ENCODE peak calls at places on chromosomes 4 and X, in five cellular contexts. R is HepG2, Y is upper lobe of left lung, H is K562, G is GM12878. Q is an unnamed sample.

GRCh38 chr4:137608085-137608484 is 75.8 kb upstream of the PCDH18 start:
- ATAC-seq in R (no peak), Y (no peak), H (no peak), G (no peak), Q (peak; percentile 73)

GRCh38 chr4:85780664-85781063 is 305.7 kb downstream of the ARHGAP24 start:
- ATAC-seq in R (no peak), Y (peak; percentile 49), H (no peak), G (peak; percentile 5), Q (peak; percentile 52)

GRCh38 chr4:39539026-39539690 is 11.9 kb upstream of the UGDH start:
- ATAC-seq in R (no peak), Y (no peak), H (no peak), G (no peak), Q (no peak)

GRCh38 chr4:76677571-76678326 is 220.2 kb downstream of the SOWAHB start:
- ATAC-seq in R (no peak), Y (peak; percentile 28), H (no peak), G (no peak), Q (no peak)

GRCh38 chrX:40729923-40730584 is 5.3 kb downstream of the MED14 start:
- ATAC-seq in R (no peak), Y (no peak), H (peak; percentile 35), G (peak; percentile 35), Q (no peak)

GRCh38 chr4:81606796-81607550 is 135.3 kb upstream of the RASGEF1B start:
- ATAC-seq in R (no peak), Y (peak; percentile 90), H (peak; percentile 35), G (no peak), Q (peak; percentile 57)

GRCh38 chrX:47143894-47144625 is 442 bp downstream of the NDUFB11 start:
- ATAC-seq in R (no peak), Y (peak; percentile 39), H (peak; percentile 8), G (peak; percentile 4), Q (peak; percentile 9)

GRCh38 chrX:108735680-108736508 is 469 bp downstream of the IRS4 start:
- ATAC-seq in R (no peak), Y (no peak), H (no peak), G (no peak), Q (peak; percentile 29)

GRCh38 chrX:65726708-65727107 is 59.3 kb downstream of the MSN start:
- ATAC-seq in R (no peak), Y (no peak), H (no peak), G (no peak), Q (no peak)

GRCh38 chr4:155692990-155693659 is 26.5 kb downstream of the GUCY1A1 start:
- ATAC-seq in R (no peak), Y (peak; percentile 22), H (no peak), G (peak; percentile 25), Q (no peak)

GRCh38 chr4:37639551-37640293 is 46.5 kb downstream of the RELL1 start:
- ATAC-seq in R (no peak), Y (peak; percentile 34), H (no peak), G (peak; percentile 44), Q (no peak)

GRCh38 chrX:23845316-23845932 is 62.3 kb downstream of the APOO start:
- ATAC-seq in R (peak; percentile 39), Y (no peak), H (peak; percentile 74), G (no peak), Q (no peak)

GRCh38 chr4:7433376-7434140 is 1.2 kb downstream of the PSAPL1 start:
- ATAC-seq in R (no peak), Y (no peak), H (no peak), G (no peak), Q (no peak)

GRCh38 chrX:9880912-9881311 is 86.2 kb upstream of the CLDN34 start:
- ATAC-seq in R (no peak), Y (no peak), H (no peak), G (no peak), Q (no peak)

GRCh38 chrX:129493643-129494042 is 29.6 kb downstream of the SMARCA1 start:
- ATAC-seq in R (no peak), Y (no peak), H (no peak), G (no peak), Q (no peak)
- H3K36me3 ChIP-seq in R (peaks cover 9% of the 10 kb centered on the region), Y (no peaks in the 10 kb centered on the region), H (no peaks in the 10 kb centered on the region), G (no peaks in the 10 kb centered on the region), Q (peaks cover 39% of the 10 kb centered on the region)

GRCh38 chr4:177405508-177405907 is 36.7 kb downstream of the AGA start:
- ATAC-seq in R (no peak), Y (no peak), H (no peak), G (no peak), Q (no peak)
- TF ChIP-seq EP300 in R (no peak), Y (no peak), H (no peak), G (no peak), Q (no peak)

GRCh38 chr4:3518511-3518880 is 13.7 kb downstream of the LRPAP1 start:
- ATAC-seq in R (no peak), Y (no peak), H (no peak), G (no peak), Q (no peak)

GRCh38 chr4:3519468-3520264 is 12.6 kb downstream of the LRPAP1 start:
- ATAC-seq in R (no peak), Y (no peak), H (no peak), G (no peak), Q (no peak)

GRCh38 chr4:3517731-3518510 is 14.3 kb downstream of the LRPAP1 start:
- ATAC-seq in R (no peak), Y (no peak), H (no peak), G (no peak), Q (no peak)

GRCh38 chr4:3520276-3520675 is 11.9 kb downstream of the LRPAP1 start:
- ATAC-seq in R (no peak), Y (no peak), H (no peak), G (no peak), Q (no peak)

DNA sequence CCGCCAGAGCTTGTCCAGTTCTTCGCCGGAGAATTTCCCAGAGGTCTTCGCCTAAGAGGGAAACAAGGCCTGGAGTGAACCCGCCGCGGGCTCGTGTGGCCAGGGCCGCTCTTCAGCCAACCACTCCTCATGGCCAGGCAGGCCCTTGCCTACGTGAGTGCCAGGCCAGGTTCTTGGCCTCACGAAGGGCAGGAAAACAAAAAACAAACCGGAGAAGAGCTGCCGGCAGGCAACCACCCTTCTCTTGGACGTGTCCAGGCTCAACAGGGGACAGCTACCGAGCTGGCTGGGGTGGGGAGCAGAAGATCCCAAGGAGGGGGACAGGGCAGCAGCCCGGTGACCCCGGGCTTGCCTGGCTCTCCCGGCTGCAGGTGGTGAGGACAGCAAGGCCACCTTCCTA is 13.3 kb downstream of the LRPAP1 start:
- ATAC-seq in R (no peak), Y (no peak), H (no peak), G (no peak), Q (no peak)
- H3K36me3 ChIP-seq in R (peaks cover 44% of the 10 kb centered on the region), Y (peaks cover 89% of the 10 kb centered on the region), H (peaks cover 91% of the 10 kb centered on the region), G (peaks cover 13% of the 10 kb centered on the region), Q (no peaks in the 10 kb centered on the region)

GRCh38 chr4:119206178-119206577 is 6.3 kb upstream of the USP53 start:
- ATAC-seq in R (no peak), Y (peak; percentile 44), H (no peak), G (no peak), Q (peak; percentile 63)
- TF ChIP-seq EP300 in R (no peak), Y (no peak), H (no peak), G (no peak), Q (no peak)

Q was measured in gastroesophageal sphincter.